ENCODE peak calls at places on chromosomes 12 and 14, in nine cellular contexts. U is GM13976; E is amniotic epithelial cell; F is stimulated activated naive CD8-positive, alpha-beta T cell treated with anti-CD3 and anti-CD28 coated beads, Interleukin-15, Interleukin-2, amounts not matched to agents 100 U/mL and 50 U/mL, for 24 hours; Z is cardiac septum; G is HFFc6; X is MV-4-11; Q is thoracic aorta; N is brain microvascular endothelial cell. P is an unnamed sample.

GRCh38 chr12:71469235-71469873 is 29.8 kb downstream of the LGR5 start:
- DNase-seq in N (peak), U (no peak), Z (no peak), E (peak), G (peak), Q (no peak), X (no peak), F (no peak), P (no peak)

GRCh38 chr14:52325126-52325525 is 11.0 kb downstream of the PTGER2 start:
- DNase-seq in E (no peak), X (peak), Q (no peak), N (no peak), F (peak), G (no peak), U (peak), Z (no peak), P (no peak)

GRCh38 chr14:72567226-72567625 is 326.7 kb downstream of the DPF3 start:
- DNase-seq in F (no peak), Q (no peak), X (no peak), Z (peak), N (no peak), E (no peak), G (no peak), U (no peak), P (no peak)

GRCh38 chr14:102606296-102606695 is 13.8 kb downstream of the RCOR1 start:
- DNase-seq in E (no peak), Q (no peak), Z (no peak), G (no peak), N (no peak), F (no peak), U (peak), X (peak), P (no peak)

GRCh38 chr12:126337556-126337955 is 1272.3 kb downstream of the AACS start:
- DNase-seq in Z (no peak), F (no peak), N (no peak), E (no peak), X (no peak), G (peak), Q (no peak), U (no peak), P (no peak)

GRCh38 chr14:52086755-52087154 is 17.9 kb upstream of the NID2 start:
- DNase-seq in Q (no peak), X (no peak), U (no peak), Z (no peak), G (no peak), F (no peak), E (peak), N (peak), P (no peak)

GRCh38 chr14:71592361-71592760 is 339.9 kb upstream of the RGS6 start:
- DNase-seq in F (no peak), Z (no peak), U (no peak), Q (no peak), X (no peak), N (no peak), E (peak), G (no peak), P (no peak)

GRCh38 chr14:70714055-70714550 is 72.4 kb downstream of the TTC9 start:
- DNase-seq in U (no peak), Q (no peak), N (peak), G (peak), Z (no peak), E (peak), X (peak), F (peak), P (peak)

GRCh38 chr14:55285048-55285652 is 13.9 kb downstream of the FBXO34 start:
- DNase-seq in X (no peak), Q (no peak), G (no peak), Z (no peak), F (no peak), U (no peak), N (no peak), E (no peak), P (no peak)

GRCh38 chr12:34294671-34295365 is 272.5 kb downstream of the ALG10 start:
- DNase-seq in E (no peak), G (no peak), F (no peak), Z (peak), X (no peak), U (no peak), Q (no peak), N (no peak), P (peak)

GRCh38 chr14:23437142-23438129 is 2.0 kb upstream of the MYH7 start:
- DNase-seq in G (no peak), E (no peak), Z (no peak), N (no peak), X (no peak), U (no peak), F (no peak), Q (no peak), P (no peak)

GRCh38 chr12:116361404-116362223 is 84.1 kb upstream of the MED13L start:
- DNase-seq in Q (no peak), E (no peak), N (no peak), Z (no peak), U (peak), G (no peak), F (no peak), X (no peak), P (peak)

GRCh38 chr14:24296341-24297157 is 3.0 kb downstream of the DHRS1 start:
- DNase-seq in U (peak), E (peak), F (peak), Z (peak), G (peak), X (peak), N (peak), Q (peak), P (peak)

GRCh38 chr12:44812062-44812461 is 64.1 kb downstream of the NELL2 start:
- DNase-seq in Z (no peak), Q (no peak), G (no peak), N (no peak), E (no peak), U (no peak), F (peak), X (no peak), P (no peak)

GRCh38 chr12:31868980-31869379 is 90.2 kb upstream of the RESF1 start:
- DNase-seq in Q (no peak), E (peak), Z (no peak), G (peak), U (no peak), X (no peak), N (no peak), F (no peak), P (no peak)

GRCh38 chr12:95218164-95218851 is 701 bp downstream of the VEZT start:
- DNase-seq in Z (no peak), N (peak), Q (no peak), F (no peak), E (peak), U (peak), G (peak), X (no peak), P (peak)

GRCh38 chr12:67797316-67797741 is 148.8 kb downstream of the DYRK2 start:
- DNase-seq in X (no peak), Q (peak), E (no peak), U (no peak), N (peak), F (no peak), G (no peak), Z (no peak), P (no peak)

GRCh38 chr12:19811922-19812321 is 372.6 kb downstream of the AEBP2 start:
- DNase-seq in X (no peak), Z (no peak), G (no peak), Q (no peak), E (no peak), U (no peak), N (no peak), F (no peak), P (no peak)

GRCh38 chr12:54592316-54592715 is 3.9 kb upstream of the PPP1R1A start:
- DNase-seq in Z (no peak), E (no peak), Q (no peak), N (no peak), X (no peak), F (no peak), U (no peak), G (no peak), P (no peak)